ENCODE peak calls at places on chromosomes 3 and 15, in eight cellular contexts. S is adipocyte, Q is trophoblast cell, R is uterus, I is body of pancreas, U is Karpas-422, T is tibial nerve, F is psoas muscle. A is an unnamed sample.

GRCh38 chr3:167691366-167691765 is 37.6 kb upstream of the WDR49 start:
- DNase-seq in S (no peak), Q (no peak), R (no peak), I (no peak), U (peak; percentile 80), T (no peak), F (no peak), A (no peak)

GRCh38 chr15:80512729-80513670 is 108.8 kb downstream of the ARNT2 start:
- DNase-seq in S (peak; percentile 17), Q (peak; percentile 24), R (no peak), I (no peak), U (peak; percentile 46), T (no peak), F (no peak), A (no peak)

GRCh38 chr3:183309276-183309675 is 56.2 kb downstream of the B3GNT5 start:
- DNase-seq in S (no peak), Q (no peak), R (no peak), I (no peak), U (no peak), T (no peak), F (peak; percentile 90), A (no peak)

GRCh38 chr3:101851072-101851471 is 1.8 kb downstream of the NFKBIZ start:
- DNase-seq in S (no peak), Q (no peak), R (no peak), I (no peak), U (no peak), T (no peak), F (no peak), A (no peak)

GRCh38 chr15:28023933-28024888 is 74.9 kb downstream of the OCA2 start:
- DNase-seq in S (no peak), Q (no peak), R (no peak), I (no peak), U (no peak), T (no peak), F (no peak), A (no peak)

GRCh38 chr15:80031841-80032240 is 27.6 kb upstream of the ZFAND6 start:
- DNase-seq in S (no peak), Q (peak; percentile 58), R (no peak), I (no peak), U (no peak), T (no peak), F (peak; percentile 60), A (no peak)

GRCh38 chr3:80696280-80696679 is 928.5 kb upstream of the ROBO1 start:
- DNase-seq in S (no peak), Q (peak; percentile 92), R (no peak), I (peak; percentile 22), U (no peak), T (no peak), F (no peak), A (no peak)

GRCh38 chr3:159881828-159882309 is 106.8 kb upstream of the IL12A start:
- DNase-seq in S (no peak), Q (peak; percentile 51), R (no peak), I (no peak), U (no peak), T (no peak), F (peak; percentile 80), A (no peak)

GRCh38 chr3:3998140-3998977 is 199.1 kb downstream of the LRRN1 start:
- DNase-seq in S (peak; percentile 19), Q (peak; percentile 89), R (no peak), I (peak; percentile 18), U (peak; percentile 87), T (no peak), F (no peak), A (no peak)

GRCh38 chr3:59451041-59451763 is 401.4 kb upstream of the CFAP20DC start:
- DNase-seq in S (no peak), Q (peak; percentile 65), R (no peak), I (no peak), U (no peak), T (no peak), F (no peak), A (no peak)

GRCh38 chr3:112470791-112471190 is 28.5 kb downstream of the BTLA start:
- DNase-seq in S (peak; percentile 9), Q (peak; percentile 68), R (no peak), I (no peak), U (no peak), T (no peak), F (no peak), A (no peak)

GRCh38 chr3:123431658-123432323 is 17.1 kb downstream of the ADCY5 start:
- DNase-seq in S (no peak), Q (no peak), R (no peak), I (no peak), U (no peak), T (no peak), F (no peak), A (no peak)

GRCh38 chr3:197023241-197023997 is 6.2 kb downstream of the MELTF start:
- DNase-seq in S (no peak), Q (no peak), R (no peak), I (no peak), U (peak; percentile 94), T (no peak), F (no peak), A (no peak)

GRCh38 chr3:194268659-194269487 is 82.3 kb downstream of the CPN2 start:
- DNase-seq in S (no peak), Q (no peak), R (no peak), I (peak; percentile 7), U (no peak), T (no peak), F (no peak), A (no peak)

GRCh38 chr3:53194218-53195065 is 33.4 kb downstream of the PRKCD start:
- DNase-seq in S (peak; percentile 31), Q (no peak), R (no peak), I (no peak), U (peak; percentile 49), T (no peak), F (peak; percentile 72), A (no peak)

GRCh38 chr3:87088984-87089841 is 98.3 kb upstream of the VGLL3 start:
- DNase-seq in S (peak; percentile 64), Q (peak; percentile 8), R (peak; percentile 62), I (peak; percentile 49), U (no peak), T (peak; percentile 46), F (peak; percentile 78), A (peak; percentile 60)

GRCh38 chr3:102526865-102527264 is 92.0 kb downstream of the ZPLD1 start:
- DNase-seq in S (no peak), Q (no peak), R (no peak), I (no peak), U (no peak), T (no peak), F (no peak), A (no peak)

GRCh38 chr15:101004986-101005747 is 86.0 kb downstream of the LRRK1 start:
- DNase-seq in S (no peak), Q (no peak), R (no peak), I (no peak), U (no peak), T (no peak), F (no peak), A (no peak)
- H3K36me3 ChIP-seq in S (peaks cover 22% of the 10 kb centered on the region), Q (no peaks in the 10 kb centered on the region), R (no peaks in the 10 kb centered on the region), I (no peaks in the 10 kb centered on the region), U (peaks cover 73% of the 10 kb centered on the region), T (no peaks in the 10 kb centered on the region), F (peaks cover 2% of the 10 kb centered on the region), A (no peaks in the 10 kb centered on the region)

GRCh38 chr3:127784283-127784682 is 38.0 kb downstream of the MGLL start:
- DNase-seq in S (no peak), Q (no peak), R (no peak), I (no peak), U (peak; percentile 71), T (no peak), F (peak; percentile 38), A (no peak)
- H3K4me1 ChIP-seq in S (peaks cover 72% of the 10 kb centered on the region), Q (peaks cover 12% of the 10 kb centered on the region), R (no peaks in the 10 kb centered on the region), I (peaks cover 49% of the 10 kb centered on the region), U (peaks cover 72% of the 10 kb centered on the region), T (no peaks in the 10 kb centered on the region), F (peaks cover 87% of the 10 kb centered on the region), A (peaks cover 28% of the 10 kb centered on the region)

DNA sequence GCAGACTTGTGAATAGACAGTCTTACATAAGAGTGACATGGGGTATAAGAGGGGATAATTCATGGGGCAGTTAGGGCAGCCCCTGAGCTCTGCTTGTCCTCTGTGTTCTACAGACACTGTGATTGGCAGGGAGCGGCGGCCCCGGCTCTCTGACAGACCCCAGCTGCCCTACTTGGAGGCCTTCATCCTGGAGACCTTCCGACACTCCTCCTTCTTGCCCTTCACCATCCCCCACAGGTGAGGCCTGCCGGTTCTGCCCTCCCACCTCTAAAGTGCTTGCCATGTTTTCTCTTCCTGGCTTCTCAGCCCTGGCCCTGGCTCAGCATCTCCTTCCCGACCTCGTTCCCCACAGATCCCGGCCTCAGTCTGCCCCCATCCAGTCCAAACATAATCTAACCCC is 3.4 kb downstream of the CYP1A2 start:
- DNase-seq in S (no peak), Q (no peak), R (no peak), I (no peak), U (no peak), T (no peak), F (peak; percentile 1), A (no peak)
- H3K4me3 ChIP-seq in S (no peak overlapping the region), Q (no peak overlapping the region), R (no peak overlapping the region), I (no peak overlapping the region), U (no peak overlapping the region), T (no peak overlapping the region), F (no peak overlapping the region), A (no peak overlapping the region)

GRCh38 chr3:31014317-31015040 is 120.0 kb upstream of the GADL1 start:
- DNase-seq in S (no peak), Q (peak; percentile 10), R (no peak), I (no peak), U (no peak), T (no peak), F (no peak), A (no peak)
- H3K36me3 ChIP-seq in S (no peaks in the 10 kb centered on the region), Q (no peaks in the 10 kb centered on the region), R (no peaks in the 10 kb centered on the region), I (no peaks in the 10 kb centered on the region), U (no peaks in the 10 kb centered on the region), T (no peaks in the 10 kb centered on the region), F (no peaks in the 10 kb centered on the region), A (no peaks in the 10 kb centered on the region)

GRCh38 chr3:41216993-41217392 is 17.7 kb downstream of the CTNNB1 start:
- DNase-seq in S (no peak), Q (no peak), R (no peak), I (no peak), U (no peak), T (no peak), F (no peak), A (no peak)
- H3K4me1 ChIP-seq in S (peaks cover 40% of the 10 kb centered on the region), Q (peaks cover 2% of the 10 kb centered on the region), R (peaks cover 21% of the 10 kb centered on the region), I (peaks cover 69% of the 10 kb centered on the region), U (peaks cover 52% of the 10 kb centered on the region), T (no peaks in the 10 kb centered on the region), F (peaks cover 78% of the 10 kb centered on the region), A (peaks cover 93% of the 10 kb centered on the region)

GRCh38 chr15:67973846-67974245 is 80.3 kb upstream of the PIAS1 start:
- DNase-seq in S (no peak), Q (no peak), R (no peak), I (no peak), U (no peak), T (no peak), F (no peak), A (no peak)

GRCh38 chr15:67969892-67970291 is 84.2 kb upstream of the PIAS1 start:
- DNase-seq in S (no peak), Q (no peak), R (no peak), I (no peak), U (no peak), T (no peak), F (no peak), A (no peak)

GRCh38 chr15:67972377-67972776 is 81.7 kb upstream of the PIAS1 start:
- DNase-seq in S (no peak), Q (no peak), R (no peak), I (no peak), U (no peak), T (no peak), F (no peak), A (no peak)

GRCh38 chr15:67967871-67968423 is 86.2 kb upstream of the PIAS1 start:
- DNase-seq in S (peak; percentile 82), Q (peak; percentile 28), R (peak; percentile 84), I (peak; percentile 65), U (peak; percentile 88), T (peak; percentile 62), F (peak; percentile 82), A (peak; percentile 87)

GRCh38 chr15:67968564-67969440 is 85.3 kb upstream of the PIAS1 start:
- DNase-seq in S (no peak), Q (no peak), R (peak; percentile 40), I (no peak), U (no peak), T (no peak), F (no peak), A (no peak)
- H3K4me3 ChIP-seq in S (peak overlapping the region; percentile 75), Q (no peak overlapping the region), R (peak overlapping the region; percentile 21), I (no peak overlapping the region), U (peak overlapping the region; percentile 72), T (no peak overlapping the region), F (peak overlapping the region; percentile 49), A (no peak overlapping the region)